ENCODE peak calls at places on chromosomes 12 and 14, in six cellular contexts. R is psoas muscle, T is anterior cingulate cortex, D is GM23338, W is memory B cell, Y is cardiac muscle cell. U is an unnamed sample.

GRCh38 chr14:100294213-100294962 is 11.9 kb downstream of the SLC25A29 start:
- DNase-seq in W (no peak), T (no peak), R (peak), Y (peak), D (no peak), U (no peak)

GRCh38 chr14:89665262-89665661 is 248.2 kb upstream of the FOXN3 start:
- DNase-seq in Y (no peak), T (no peak), D (no peak), W (no peak), R (no peak), U (no peak)

GRCh38 chr12:94099191-94099983 is 49.0 kb upstream of the PLXNC1 start:
- DNase-seq in W (no peak), D (no peak), R (no peak), T (no peak), Y (peak), U (no peak)

GRCh38 chr12:51247523-51248206 is 9.0 kb downstream of the DAZAP2 start:
- DNase-seq in R (no peak), W (no peak), Y (no peak), T (no peak), D (peak), U (no peak)

GRCh38 chr14:69152181-69152943 is 557 bp downstream of the DCAF5 start:
- DNase-seq in R (no peak), W (peak), Y (peak), D (peak), T (no peak), U (no peak)

GRCh38 chr12:125287155-125287847 is 222.1 kb downstream of the AACS start:
- DNase-seq in Y (no peak), T (no peak), R (no peak), D (no peak), W (no peak), U (no peak)

GRCh38 chr12:80848858-80849257 is 88.9 kb downstream of the LIN7A start:
- DNase-seq in R (no peak), W (no peak), D (no peak), T (no peak), Y (no peak), U (no peak)

GRCh38 chr12:63079791-63080395 is 71.1 kb downstream of the AVPR1A start:
- DNase-seq in Y (no peak), W (no peak), D (no peak), T (no peak), R (no peak), U (no peak)

GRCh38 chr14:21748869-21749303 is 75.3 kb upstream of the OR4E1 start:
- DNase-seq in Y (peak), T (no peak), W (no peak), D (peak), R (no peak), U (peak)

GRCh38 chr14:55699131-55700057 is 119.4 kb downstream of the KTN1 start:
- DNase-seq in Y (peak), W (no peak), D (peak), R (no peak), T (no peak), U (no peak)

GRCh38 chr12:113770389-113770865 is 195.7 kb downstream of the RBM19 start:
- DNase-seq in R (no peak), D (no peak), W (no peak), Y (no peak), T (no peak), U (no peak)

GRCh38 chr12:88945041-88945732 is 364.9 kb upstream of the KITLG start:
- DNase-seq in W (no peak), Y (peak), R (no peak), D (no peak), T (no peak), U (no peak)

GRCh38 chr12:106739318-106739717 is 35.2 kb upstream of the RIC8B start:
- DNase-seq in D (no peak), W (no peak), Y (peak), T (no peak), R (no peak), U (no peak)

GRCh38 chr14:25862068-25862467 is 735.8 kb downstream of the NOVA1 start:
- DNase-seq in T (no peak), D (no peak), Y (no peak), R (no peak), W (no peak), U (no peak)

GRCh38 chr14:92960706-92961566 is 38.0 kb downstream of the CHGA start:
- DNase-seq in R (peak), D (no peak), W (no peak), Y (peak), T (no peak), U (no peak)

GRCh38 chr14:73014105-73014504 is 12.8 kb downstream of the ZFYVE1 start:
- DNase-seq in D (no peak), T (no peak), W (no peak), R (no peak), Y (no peak), U (no peak)

GRCh38 chr12:42086021-42086420 is 58.7 kb downstream of the GXYLT1 start:
- DNase-seq in R (no peak), W (no peak), T (no peak), D (no peak), Y (peak), U (no peak)

GRCh38 chr14:38000340-38000739 is 207.4 kb upstream of the SSTR1 start:
- DNase-seq in W (no peak), R (no peak), D (no peak), Y (no peak), T (no peak), U (no peak)

GRCh38 chr12:13976028-13976584 is 5.3 kb downstream of the GRIN2B start:
- DNase-seq in W (no peak), D (peak), Y (no peak), R (no peak), T (no peak), U (no peak)

GRCh38 chr14:36655963-36656768 is 5.5 kb upstream of the PAX9 start:
- DNase-seq in W (no peak), Y (no peak), T (no peak), R (no peak), D (peak), U (no peak)